ENCODE peak calls at places on chromosomes 12 and 14, in ten cellular contexts. T is astrocyte of the cerebellum, P is heart left ventricle, I is stomach, R is AG09319, V is coronary artery, O is left ventricle myocardium inferior, U is natural killer cell, F is AG09309, A is IMR-90. L is an unnamed sample.
A peak's percentile ranks its signal among the peaks of the same experiment; 100 is the strongest.

GRCh38 chr14:100893228-100893601 is 10.3 kb downstream of the RTL1 start:
- DNase-seq in P (no peak), F (no peak), V (no peak), I (no peak), T (no peak), U (no peak), O (no peak), R (no peak), A (no peak), L (no peak)

GRCh38 chr14:76329951-76330350 is 46.0 kb upstream of the ESRRB start:
- DNase-seq in R (no peak), U (no peak), F (no peak), T (no peak), I (no peak), P (no peak), A (no peak), O (no peak), V (no peak), L (no peak)

GRCh38 chr12:122089080-122089479 is 10.5 kb downstream of the MLXIP start:
- DNase-seq in O (no peak), U (no peak), T (no peak), I (no peak), A (no peak), P (no peak), F (no peak), R (no peak), V (no peak), L (no peak)

GRCh38 chr12:123062682-123063426 is 82.4 kb downstream of the ARL6IP4 start:
- DNase-seq in I (peak; percentile 47), O (no peak), U (no peak), F (no peak), T (no peak), A (peak; percentile 69), V (peak; percentile 81), P (peak; percentile 69), R (no peak), L (no peak)

GRCh38 chr14:22510527-22511110 is 78.4 kb downstream of the DAD1 start:
- DNase-seq in T (no peak), A (peak; percentile 74), U (no peak), P (no peak), R (no peak), V (no peak), F (peak; percentile 59), I (no peak), O (no peak), L (no peak)

GRCh38 chr14:90274808-90275454 is 18.6 kb downstream of the PSMC1 start:
- DNase-seq in R (no peak), F (no peak), I (no peak), U (no peak), O (no peak), A (peak; percentile 78), T (no peak), P (no peak), V (no peak), L (no peak)

GRCh38 chr12:26122681-26123481 is 2.0 kb downstream of the BHLHE41 start:
- DNase-seq in P (peak; percentile 79), T (peak; percentile 67), F (no peak), R (peak; percentile 30), O (peak; percentile 63), A (peak; percentile 79), I (peak; percentile 55), U (peak; percentile 21), V (peak; percentile 86), L (peak; percentile 62)

GRCh38 chr12:108508243-108508642 is 6.8 kb upstream of the FICD start:
- DNase-seq in O (no peak), A (no peak), T (no peak), P (no peak), F (no peak), V (no peak), R (no peak), U (no peak), I (no peak), L (no peak)

GRCh38 chr12:112005419-112006395 is 7.3 kb downstream of the TMEM116 start:
- DNase-seq in U (no peak), I (peak; percentile 67), P (no peak), F (no peak), R (no peak), V (no peak), A (peak; percentile 46), O (no peak), T (no peak), L (no peak)

DNA sequence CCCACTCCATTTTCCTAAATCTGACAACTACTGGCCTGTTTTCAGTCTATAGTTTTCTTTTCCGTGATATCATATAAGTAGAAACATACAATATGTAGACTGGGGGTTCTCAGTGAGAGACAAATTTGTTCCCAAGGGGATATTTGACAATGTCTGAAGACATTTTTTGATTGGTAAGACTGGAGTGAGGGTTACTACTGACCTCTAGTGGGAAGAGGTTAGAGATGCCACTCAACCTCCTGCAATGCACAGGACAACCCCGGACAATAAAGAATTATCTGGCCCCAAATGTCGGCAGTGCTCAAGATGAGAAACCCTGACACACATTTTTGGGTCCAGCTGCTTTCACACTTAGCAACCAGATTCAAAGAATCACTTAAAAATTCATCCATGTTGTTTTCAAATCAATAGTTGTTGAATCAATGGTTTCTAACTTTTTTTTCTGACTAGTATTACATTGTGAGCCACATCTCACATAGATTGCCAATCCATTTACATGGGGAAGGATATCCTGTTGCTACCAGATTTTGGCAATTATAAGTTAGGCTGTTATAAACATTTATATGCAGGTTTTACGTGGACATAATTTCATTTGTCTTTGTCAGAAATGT is 307.1 kb downstream of the RPL10L start:
- DNase-seq in F (no peak), A (no peak), R (no peak), V (no peak), I (no peak), O (no peak), U (no peak), P (no peak), T (peak; percentile 1), L (peak; percentile 4)
- TF ChIP-seq CTCF in F (peak; percentile 36), A (peak; percentile 40), R (no peak), V (no peak), I (no peak), O (no peak), U (no peak), P (peak; percentile 37), T (peak; percentile 49), L (peak; percentile 73)

DNA sequence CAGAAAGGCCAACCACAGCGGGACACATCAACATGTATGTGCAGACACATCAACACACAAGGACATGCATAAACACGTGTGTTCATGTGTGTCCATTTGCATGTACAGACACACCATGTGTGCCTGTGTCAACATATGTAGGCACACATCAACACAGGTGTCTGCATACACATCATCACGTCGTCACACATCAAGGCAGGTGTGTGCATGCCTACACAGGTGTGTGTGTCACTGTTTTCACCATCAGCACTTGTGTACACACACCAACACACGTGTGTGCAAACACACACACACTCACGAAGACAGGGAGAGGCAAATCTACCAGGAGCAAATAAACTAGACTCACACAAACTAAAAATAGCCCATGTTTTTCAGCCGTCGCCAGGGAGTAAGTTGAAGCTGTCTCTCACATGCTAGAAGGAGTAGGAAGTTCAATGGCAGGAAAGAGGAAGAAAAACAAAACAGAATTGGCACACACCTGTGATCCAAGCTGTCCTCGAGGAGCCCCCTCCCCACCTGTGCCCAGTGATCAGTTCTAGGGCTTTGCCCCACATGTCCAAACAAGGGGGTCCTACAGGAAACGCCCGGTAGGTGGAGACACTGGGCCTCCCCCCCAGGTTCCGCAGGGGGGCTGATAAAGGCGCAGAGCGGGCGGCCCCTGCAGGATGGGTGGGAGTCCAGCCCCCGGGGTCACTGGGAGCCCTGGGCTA is 7.4 kb downstream of the SCARB1 start:
- DNase-seq in A (no peak), T (no peak), R (no peak), I (no peak), F (no peak), O (no peak), P (no peak), V (no peak), U (no peak), L (no peak)
- TF ChIP-seq CTCF in A (no peak), T (no peak), R (no peak), I (no peak), F (no peak), O (peak; percentile 67), P (peak; percentile 62), V (no peak), U (no peak), L (peak; percentile 41)

GRCh38 chr12:53173085-53173715 is 7.3 kb upstream of the ZNF740 start:
- DNase-seq in P (no peak), R (no peak), U (no peak), I (no peak), F (no peak), O (no peak), V (peak; percentile 61), A (peak; percentile 53), T (no peak), L (no peak)

GRCh38 chr12:53176750-53177149 is 3.8 kb upstream of the ZNF740 start:
- DNase-seq in V (no peak), A (no peak), P (no peak), R (no peak), T (no peak), U (no peak), I (no peak), F (no peak), O (no peak), L (no peak)

GRCh38 chr12:53172352-53172751 is 8.2 kb upstream of the ZNF740 start:
- DNase-seq in O (no peak), T (no peak), F (peak; percentile 16), P (no peak), A (peak; percentile 81), V (peak; percentile 59), U (no peak), R (no peak), I (no peak), L (no peak)

GRCh38 chr12:53171725-53172329 is 8.7 kb upstream of the ZNF740 start:
- DNase-seq in R (no peak), T (no peak), I (no peak), U (no peak), V (peak; percentile 41), O (no peak), F (no peak), A (no peak), P (no peak), L (no peak)

GRCh38 chr12:53174881-53175491 is 5.5 kb upstream of the ZNF740 start:
- DNase-seq in F (no peak), P (no peak), A (peak; percentile 42), U (no peak), O (no peak), I (no peak), T (no peak), R (no peak), V (peak; percentile 67), L (no peak)
- TF ChIP-seq CTCF in F (peak; percentile 29), P (no peak), A (no peak), U (no peak), O (no peak), I (no peak), T (peak; percentile 20), R (peak; percentile 41), V (no peak), L (peak; percentile 2)

GRCh38 chr12:15996254-15996653 is 85.1 kb downstream of the DERA start:
- DNase-seq in R (no peak), F (no peak), P (no peak), V (no peak), T (no peak), O (no peak), A (peak; percentile 41), U (no peak), I (no peak), L (no peak)
- TF ChIP-seq CTCF in R (peak; percentile 19), F (no peak), P (no peak), V (no peak), T (no peak), O (no peak), A (no peak), U (no peak), I (no peak), L (no peak)

GRCh38 chr12:132284071-132284492 is 45.3 kb downstream of the GALNT9 start:
- DNase-seq in O (no peak), A (peak; percentile 12), I (no peak), F (no peak), T (no peak), U (no peak), P (peak; percentile 31), V (no peak), R (no peak), L (no peak)
- TF ChIP-seq CTCF in O (no peak), A (peak; percentile 38), I (no peak), F (peak; percentile 56), T (peak; percentile 28), U (no peak), P (no peak), V (no peak), R (peak; percentile 7), L (no peak)

L was measured in GM13977.